ENCODE peak calls at places on chromosomes 4 and X, in seven cellular contexts. F is tibial nerve, Y is MM.1S, P is GM06990, O is WERI-Rb-1, T is mucosa of descending colon, Z is breast epithelium. G is an unnamed sample. For H3K36me3, the result is how much of the 10 kb centered on the place peaks cover.

GRCh38 chr4:186307497-186307896 is 41.5 kb downstream of the F11 start:
- DNase-seq in Z (no peak), F (no peak), T (no peak), P (no peak), O (no peak), Y (no peak), G (no peak)

GRCh38 chr4:11805837-11806236 is 377.1 kb upstream of the HS3ST1 start:
- DNase-seq in O (no peak), P (no peak), Z (no peak), Y (peak), F (no peak), T (peak), G (peak)

GRCh38 chrX:12419591-12419990 is 281.3 kb downstream of the FRMPD4 start:
- DNase-seq in P (no peak), T (no peak), O (no peak), Z (no peak), Y (no peak), F (no peak), G (no peak)

GRCh38 chr4:71550220-71551190 is 211.7 kb downstream of the SLC4A4 start:
- DNase-seq in T (peak), Z (no peak), Y (no peak), P (no peak), F (no peak), O (no peak), G (peak)

GRCh38 chrX:145524931-145525330 is 277.6 kb downstream of the SPANXN1 start:
- DNase-seq in O (no peak), P (no peak), Z (no peak), T (no peak), F (no peak), Y (no peak), G (no peak)

GRCh38 chr4:5787311-5787710 is 76.3 kb downstream of the EVC start:
- DNase-seq in O (no peak), F (no peak), T (no peak), P (no peak), Z (no peak), Y (no peak), G (no peak)

GRCh38 chr4:108536577-108536976 is 83.8 kb upstream of the RPL34 start:
- DNase-seq in Y (no peak), T (no peak), P (no peak), Z (no peak), F (no peak), O (no peak), G (peak)

GRCh38 chr4:53520114-53520513 is 71.2 kb downstream of the LNX1 start:
- DNase-seq in O (no peak), Z (no peak), P (no peak), F (no peak), T (no peak), Y (no peak), G (no peak)

GRCh38 chrX:121389976-121390709 is 342.7 kb downstream of the GLUD2 start:
- DNase-seq in P (no peak), F (no peak), Z (no peak), T (peak), Y (no peak), O (no peak), G (peak)

GRCh38 chrX:107014927-107015326 is 14.9 kb upstream of the MORC4 start:
- DNase-seq in T (no peak), Y (no peak), P (no peak), F (no peak), O (no peak), Z (no peak), G (no peak)

GRCh38 chr4:78565971-78566372 is 14.4 kb downstream of the ANXA3 start:
- DNase-seq in Z (no peak), P (no peak), O (no peak), Y (no peak), F (no peak), T (no peak), G (peak)

DNA sequence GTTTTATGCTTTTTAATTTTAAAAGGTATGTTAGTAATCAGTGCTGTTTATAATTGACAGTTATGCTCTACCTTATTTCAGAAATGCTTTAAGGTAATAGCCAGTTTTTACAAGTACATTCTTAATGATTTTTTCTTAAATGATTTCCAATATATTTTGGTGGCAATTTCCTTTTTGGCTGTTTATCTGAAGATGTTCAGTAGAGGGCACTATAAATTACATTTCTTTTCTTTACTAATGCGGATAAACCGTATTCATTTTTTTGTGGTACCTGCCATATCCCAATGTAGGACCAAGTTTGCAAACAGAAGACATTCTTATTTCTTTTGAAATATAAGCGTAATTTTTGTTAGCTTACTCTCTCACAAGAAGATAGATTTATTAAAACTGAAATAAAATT is 65.4 kb downstream of the CCKAR start:
- DNase-seq in Y (no peak), F (no peak), T (no peak), Z (no peak), O (no peak), P (no peak), G (no peak)
- TF ChIP-seq CTCF in Y (no peak), F (no peak), T (no peak), Z (no peak), O (no peak), P (peak), G (no peak)

GRCh38 chr4:56445699-56446098 is 9.6 kb downstream of the PAICS start:
- DNase-seq in O (no peak), P (no peak), T (no peak), Z (no peak), Y (no peak), F (no peak), G (no peak)
- H3K36me3 ChIP-seq in O (half or more), P (under half), T (under half), Z (under half), Y (under half), F (under half), G (under half)

DNA sequence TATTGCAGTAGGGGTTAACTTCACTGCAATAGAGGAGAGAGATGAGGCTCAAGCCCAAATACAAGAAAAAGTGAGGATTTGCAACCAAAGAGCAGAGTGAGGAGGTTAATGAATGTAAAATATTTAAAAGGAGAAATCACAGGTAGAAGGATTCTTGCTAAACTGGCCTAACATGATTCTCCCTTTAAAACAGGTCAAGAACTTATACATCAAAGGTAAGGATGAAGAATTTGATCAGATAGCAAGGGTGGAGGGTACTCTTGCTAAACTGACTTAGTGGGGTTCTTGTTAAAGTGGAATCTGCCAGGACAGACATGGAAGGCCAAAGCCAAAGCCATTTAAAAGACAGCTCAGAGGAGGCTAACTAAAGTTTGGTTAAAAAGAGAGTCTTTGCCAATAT is 193.0 kb downstream of the GABRB1 start:
- DNase-seq in Y (no peak), O (no peak), F (no peak), P (no peak), T (no peak), Z (no peak), G (no peak)
- TF ChIP-seq CTCF in Y (no peak), O (no peak), F (no peak), P (no peak), T (no peak), Z (no peak), G (no peak)

DNA sequence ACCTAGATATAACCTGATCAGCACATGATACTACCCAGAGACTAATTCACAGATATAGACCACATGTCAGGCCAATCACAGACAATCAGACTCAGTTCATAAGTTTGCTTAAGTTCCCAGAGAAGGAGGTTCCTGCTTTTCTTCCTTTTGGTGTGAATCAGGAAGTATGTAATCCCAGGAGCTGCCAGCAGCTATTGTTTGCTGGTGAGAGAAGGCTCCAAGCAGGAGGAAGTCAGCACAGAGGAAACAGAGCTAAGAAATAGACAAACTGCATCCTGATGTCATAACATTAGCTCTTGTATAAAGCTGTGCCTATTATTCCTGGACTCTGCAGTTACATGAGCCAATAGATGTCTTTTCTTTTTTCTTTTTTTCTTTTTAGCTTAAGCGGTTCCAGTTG is 50.9 kb downstream of the UCHL1 start:
- DNase-seq in Z (no peak), Y (no peak), O (no peak), F (no peak), T (no peak), P (no peak), G (no peak)
- H3K36me3 ChIP-seq in Z (under half), Y (under half), O (under half), F (under half), T (under half), P (under half), G (under half)

DNA sequence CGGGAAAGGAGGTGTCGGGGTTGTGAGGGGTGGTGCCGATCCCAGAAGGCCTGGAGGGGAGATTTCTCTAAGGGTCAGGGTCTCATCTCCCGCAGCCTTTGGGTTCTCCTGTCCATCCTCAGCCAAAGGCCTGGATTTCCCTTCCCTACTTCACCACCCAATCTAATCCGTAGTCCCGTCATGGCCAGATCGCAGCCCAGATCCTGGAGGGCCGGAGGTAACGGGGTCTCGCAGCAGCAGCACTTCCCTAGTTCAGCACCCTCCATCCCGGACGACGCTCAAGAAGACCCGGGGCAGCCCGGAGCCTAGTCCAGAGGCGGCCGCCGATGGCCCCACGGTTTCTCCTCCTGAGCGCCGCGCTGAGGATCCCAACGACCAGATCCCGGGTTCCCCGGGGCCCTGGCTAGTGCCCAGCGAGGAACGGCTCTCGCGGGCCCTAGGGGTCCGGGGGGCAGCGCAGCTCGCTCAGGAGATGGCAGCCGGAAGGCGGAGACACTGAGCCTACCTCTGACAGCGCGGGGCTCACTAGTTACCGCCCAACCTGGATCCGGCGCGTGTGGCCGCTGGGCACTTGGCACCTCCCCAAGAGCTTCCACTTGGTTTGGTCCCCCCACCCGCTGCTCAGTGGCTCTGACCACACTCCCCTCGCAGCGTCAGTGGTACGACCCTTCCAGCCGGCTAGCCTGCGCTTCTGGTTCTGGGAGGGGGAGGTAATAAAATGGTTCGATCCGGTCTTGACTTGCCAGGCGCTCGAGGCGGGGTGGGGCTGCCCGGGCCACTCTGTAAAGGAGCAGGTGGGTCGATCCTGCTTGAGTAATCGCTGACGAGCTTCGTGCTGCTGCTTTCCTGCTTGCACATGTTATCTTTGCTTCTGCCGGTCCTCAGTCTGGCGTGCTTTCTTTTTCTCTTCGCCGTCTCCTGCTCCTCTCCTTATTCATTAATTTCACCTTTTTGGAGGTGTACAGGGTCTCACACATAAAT is 3.6 kb downstream of the MAGIX start:
- DNase-seq in Z (peak), Y (peak), P (peak), T (peak), F (peak), O (no peak), G (peak)
- TF ChIP-seq CTCF in Z (peak), Y (peak), P (peak), T (no peak), F (peak), O (no peak), G (no peak)